ENCODE peak calls at places on chromosomes 6 and 20, in four cellular contexts. A is coronary artery, E is epithelial cell of proximal tubule, D is body of pancreas. P is an unnamed sample.

GRCh38 chr6:85035769-85036168 is 271.4 kb upstream of the TBX18 start:
- DNase-seq in A (no peak), E (no peak), D (no peak), P (no peak)

GRCh38 chr6:18510644-18511033 is 123.5 kb downstream of the RNF144B start:
- DNase-seq in A (no peak), E (no peak), D (no peak), P (no peak)

GRCh38 chr20:5080384-5080877 is 39.3 kb downstream of the PCNA start:
- DNase-seq in A (no peak), E (no peak), D (no peak), P (peak; percentile 83)

GRCh38 chr6:71299541-71300470 is 11.2 kb downstream of the OGFRL1 start:
- DNase-seq in A (no peak), E (no peak), D (no peak), P (no peak)

GRCh38 chr6:25220853-25221252 is 58.3 kb upstream of the CARMIL1 start:
- DNase-seq in A (no peak), E (no peak), D (no peak), P (no peak)

GRCh38 chr6:113560908-113561307 is 296.2 kb upstream of the MARCKS start:
- DNase-seq in A (no peak), E (no peak), D (no peak), P (peak; percentile 91)

GRCh38 chr6:142478117-142478516 is 176.3 kb downstream of the ADGRG6 start:
- DNase-seq in A (no peak), E (no peak), D (no peak), P (peak; percentile 65)

GRCh38 chr6:35468980-35469710 is 944 bp downstream of the RPL10A start:
- DNase-seq in A (peak; percentile 84), E (no peak), D (no peak), P (no peak)

GRCh38 chr6:168099201-168100010 is 20.4 kb upstream of the FRMD1 start:
- DNase-seq in A (no peak), E (no peak), D (no peak), P (no peak)

GRCh38 chr6:1987640-1988039 is 257.8 kb downstream of the GMDS start:
- DNase-seq in A (no peak), E (no peak), D (no peak), P (peak; percentile 55)

GRCh38 chr6:148608211-148608951 is 138.4 kb upstream of the UST start:
- DNase-seq in A (no peak), E (no peak), D (no peak), P (peak; percentile 55)

GRCh38 chr6:160337301-160337700 is 10.9 kb upstream of the SLC22A3 start:
- DNase-seq in A (no peak), E (peak; percentile 82), D (no peak), P (peak; percentile 48)

GRCh38 chr6:159008656-159009288 is 8.8 kb upstream of the RSPH3 start:
- DNase-seq in A (no peak), E (no peak), D (no peak), P (peak; percentile 54)

GRCh38 chr6:169864148-169865030 is 113.0 kb downstream of the ERMARD start:
- DNase-seq in A (peak; percentile 58), E (no peak), D (no peak), P (no peak)

GRCh38 chr6:98039876-98040605 is 757.0 kb upstream of the MMS22L start:
- DNase-seq in A (no peak), E (no peak), D (no peak), P (peak; percentile 16)

GRCh38 chr6:2245954-2246863 is 804 bp upstream of the GMDS start:
- DNase-seq in A (peak; percentile 74), E (no peak), D (peak; percentile 93), P (peak; percentile 50)

GRCh38 chr6:92647630-92648029 is 771.7 kb downstream of the EPHA7 start:
- DNase-seq in A (no peak), E (peak; percentile 12), D (no peak), P (no peak)

GRCh38 chr20:43430265-43430664 is 27.4 kb upstream of the SRSF6 start:
- DNase-seq in A (no peak), E (no peak), D (no peak), P (no peak)

GRCh38 chr20:5488823-5489222 is 172.1 kb upstream of the PROKR2 start:
- DNase-seq in A (no peak), E (no peak), D (no peak), P (no peak)

GRCh38 chr6:14026831-14027539 is 90.6 kb upstream of the CD83 start:
- DNase-seq in A (no peak), E (no peak), D (no peak), P (peak; percentile 3)

GRCh38 chr6:127120787-127121636 is 2.5 kb downstream of the RSPO3 start:
- DNase-seq in A (no peak), E (no peak), D (peak; percentile 61), P (peak; percentile 87)

GRCh38 chr20:4601630-4602296 is 119.9 kb upstream of the PRND start:
- DNase-seq in A (no peak), E (no peak), D (peak; percentile 20), P (peak; percentile 41)

GRCh38 chr6:133889557-133890301 is 816 bp downstream of the TCF21 start:
- DNase-seq in A (peak; percentile 79), E (no peak), D (no peak), P (peak; percentile 76)

GRCh38 chr6:33078442-33078841 is 2.7 kb downstream of the HLA-DPB1 start:
- DNase-seq in A (no peak), E (no peak), D (no peak), P (no peak)

GRCh38 chr6:41675176-41675767 is 37.0 kb downstream of the MDFI start:
- DNase-seq in A (no peak), E (no peak), D (no peak), P (no peak)

GRCh38 chr20:52103911-52104545 is 87.6 kb downstream of the ZFP64 start:
- DNase-seq in A (no peak), E (no peak), D (no peak), P (peak; percentile 10)

GRCh38 chr20:52104546-52105044 is 87.0 kb downstream of the ZFP64 start:
- DNase-seq in A (no peak), E (no peak), D (no peak), P (peak; percentile 12)

GRCh38 chr20:52105045-52105572 is 86.5 kb downstream of the ZFP64 start:
- DNase-seq in A (no peak), E (no peak), D (peak; percentile 20), P (peak; percentile 37)

GRCh38 chr20:52103469-52103910 is 88.1 kb downstream of the ZFP64 start:
- DNase-seq in A (no peak), E (no peak), D (no peak), P (peak; percentile 50)

DNA sequence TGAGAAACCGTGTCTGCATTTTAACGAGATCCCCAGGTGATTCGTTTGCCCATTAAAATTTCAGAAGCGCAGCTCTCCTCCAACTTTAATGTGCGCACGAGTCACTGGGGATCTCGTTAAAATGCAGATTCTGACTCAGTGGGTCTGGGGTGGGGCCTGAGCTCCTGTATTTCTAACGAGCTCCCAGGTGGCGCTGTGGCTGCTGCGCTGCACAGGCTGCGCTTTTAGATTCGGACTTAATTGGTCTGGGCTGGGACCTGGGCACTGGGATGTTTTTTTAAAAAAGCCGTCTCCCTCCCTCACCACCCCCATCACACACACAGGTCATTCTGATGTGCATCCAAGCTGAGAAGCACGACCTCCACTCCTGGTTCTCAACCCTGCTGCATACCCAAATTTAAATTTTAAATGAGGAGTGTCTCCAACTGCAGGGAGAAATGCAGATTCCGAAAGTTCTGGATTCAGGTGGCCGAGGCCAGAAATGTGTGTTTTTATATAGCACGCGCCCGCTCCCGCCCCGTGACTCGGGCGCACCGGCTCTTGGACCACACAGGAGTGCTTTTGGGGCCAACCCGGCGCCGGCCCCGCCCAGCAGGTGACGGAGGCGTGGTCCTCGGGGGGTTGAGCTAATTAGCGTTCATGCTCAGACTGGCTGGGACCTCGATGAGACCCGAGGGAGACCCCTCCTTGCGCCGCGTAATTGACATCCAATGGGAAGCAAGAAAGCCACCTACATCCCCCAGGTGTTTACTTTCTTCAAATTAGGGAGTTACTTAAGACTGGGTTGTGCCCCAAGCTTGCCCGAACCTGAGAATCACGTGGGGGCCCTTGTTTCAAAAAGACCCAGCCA is 85.8 kb downstream of the ZFP64 start:
- DNase-seq in A (no peak), E (no peak), D (no peak), P (peak; percentile 53)
- TF ChIP-seq CTCF in A (no peak), E (peak; percentile 57), D (no peak), P (peak; percentile 27)

GRCh38 chr6:226516-227073 is 65.7 kb upstream of the DUSP22 start:
- DNase-seq in A (no peak), E (no peak), D (no peak), P (no peak)

GRCh38 chr6:224350-224749 is 67.9 kb upstream of the DUSP22 start:
- DNase-seq in A (no peak), E (no peak), D (no peak), P (no peak)

GRCh38 chr6:223763-224162 is 68.5 kb upstream of the DUSP22 start:
- DNase-seq in A (no peak), E (no peak), D (no peak), P (peak; percentile 22)

GRCh38 chr6:225907-226306 is 66.4 kb upstream of the DUSP22 start:
- DNase-seq in A (no peak), E (no peak), D (no peak), P (no peak)

DNA sequence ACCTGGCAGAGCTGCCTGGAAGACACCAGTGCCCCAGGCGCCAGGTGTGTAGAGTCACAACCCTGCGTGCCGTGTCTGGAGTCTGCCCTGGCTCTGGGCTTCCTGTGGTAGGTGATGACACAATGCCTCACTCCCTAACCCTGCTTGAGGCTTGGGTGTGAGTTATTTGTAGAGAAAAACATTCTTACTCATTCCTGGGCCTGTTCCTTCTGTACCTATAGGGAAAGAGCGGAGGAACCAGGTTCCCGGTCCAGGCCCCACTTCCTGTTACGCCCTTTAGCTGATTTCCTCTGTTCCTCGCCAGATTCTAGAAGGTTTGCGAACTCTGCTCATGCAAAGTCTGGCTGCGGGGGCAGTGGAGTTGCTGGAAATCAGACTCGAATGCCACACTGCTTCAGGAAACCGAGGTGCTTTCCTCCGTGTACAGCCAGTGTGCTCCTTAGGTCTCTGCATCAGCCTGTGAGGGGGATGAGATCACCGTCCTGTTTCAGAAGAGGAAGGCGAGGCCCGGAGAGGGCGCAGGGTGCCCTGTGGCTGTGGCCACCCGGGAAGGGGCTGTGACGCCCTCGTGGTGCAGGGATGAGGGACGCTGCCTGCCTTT is 67.1 kb upstream of the DUSP22 start:
- DNase-seq in A (no peak), E (no peak), D (no peak), P (no peak)
- H3K4me3 ChIP-seq in A (no peak overlapping the region), E (no peak overlapping the region), D (no peak overlapping the region), P (no peak overlapping the region)

GRCh38 chr6:7720346-7720745 is 5.6 kb upstream of the BMP6 start:
- DNase-seq in A (no peak), E (no peak), D (no peak), P (no peak)

GRCh38 chr6:7719364-7719763 is 6.5 kb upstream of the BMP6 start:
- DNase-seq in A (no peak), E (no peak), D (no peak), P (no peak)

GRCh38 chr6:7723554-7723953 is 2.3 kb upstream of the BMP6 start:
- DNase-seq in A (no peak), E (no peak), D (no peak), P (no peak)

GRCh38 chr6:7723041-7723447 is 2.9 kb upstream of the BMP6 start:
- DNase-seq in A (no peak), E (no peak), D (peak; percentile 87), P (peak; percentile 94)

DNA sequence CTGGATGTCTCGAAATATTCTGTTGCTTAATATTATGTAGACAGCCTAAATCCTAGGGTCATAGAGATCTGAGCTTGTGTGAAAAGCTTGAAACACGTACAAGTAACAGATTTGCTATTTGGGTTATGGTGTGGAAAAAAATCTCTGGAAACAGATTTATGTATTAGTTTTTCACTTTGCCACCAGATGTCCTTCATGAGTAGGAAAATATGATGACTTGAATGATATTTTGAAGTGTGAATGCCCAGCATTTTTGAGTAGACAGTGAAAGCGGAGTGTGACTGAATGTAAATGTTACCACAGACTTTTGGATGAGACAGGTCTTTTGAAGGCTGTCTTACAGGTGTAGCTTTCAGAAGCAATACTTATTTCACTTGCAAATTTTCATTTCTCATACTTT is 4.2 kb upstream of the BMP6 start:
- DNase-seq in A (no peak), E (no peak), D (no peak), P (peak; percentile 68)
- TF ChIP-seq CTCF in A (no peak), E (peak; percentile 39), D (no peak), P (peak; percentile 34)

GRCh38 chr20:19890358-19891117 is 126.6 kb upstream of the NAA20 start:
- DNase-seq in A (no peak), E (no peak), D (no peak), P (no peak)
- H3K4me3 ChIP-seq in A (peak overlapping the region; percentile 72), E (peak overlapping the region; percentile 58), D (no peak overlapping the region), P (peak overlapping the region; percentile 56)

P was measured in cardiac fibroblast.